ENCODE peak calls at places on chromosome 18, in nine cellular contexts. J is amniotic stem cell; E is GM12878; O is activated CD4-positive, alpha-beta memory T cell treated with anti-CD3 and anti-CD28 coated beads, Interleukin-2, amount 10 ng/mL, durations not matched to agents 7 days and 5 days; H is choroid plexus epithelial cell; W is NCI-H524; B is lower leg skin; Y is hypothalamus; G is NAMALWA. C is an unnamed sample.

GRCh38 chr18:57624988-57625387 is 3.4 kb upstream of the NARS1 start:
- DNase-seq in J (peak; percentile 0), E (no peak), O (no peak), H (no peak), W (no peak), B (no peak), Y (no peak), G (no peak), C (no peak)

GRCh38 chr18:70194227-70194890 is 11.1 kb downstream of the RTTN start:
- DNase-seq in J (no peak), E (peak; percentile 90), O (no peak), H (no peak), W (no peak), B (no peak), Y (no peak), G (no peak), C (no peak)

GRCh38 chr18:62209046-62209445 is 22.0 kb downstream of the RELCH start:
- DNase-seq in J (no peak), E (no peak), O (no peak), H (no peak), W (no peak), B (no peak), Y (no peak), G (no peak), C (no peak)

GRCh38 chr18:9417081-9417841 is 58.1 kb upstream of the RALBP1 start:
- DNase-seq in J (no peak), E (no peak), O (no peak), H (peak; percentile 73), W (peak; percentile 57), B (no peak), Y (no peak), G (no peak), C (no peak)

GRCh38 chr18:79208882-79209281 is 139.7 kb downstream of the ATP9B start:
- DNase-seq in J (no peak), E (no peak), O (no peak), H (no peak), W (no peak), B (no peak), Y (no peak), G (no peak), C (no peak)

GRCh38 chr18:53887447-53887846 is 337.0 kb downstream of the MBD2 start:
- DNase-seq in J (no peak), E (no peak), O (no peak), H (peak; percentile 60), W (no peak), B (no peak), Y (no peak), G (no peak), C (no peak)

GRCh38 chr18:74513883-74514205 is 17.7 kb downstream of the CNDP2 start:
- DNase-seq in J (no peak), E (no peak), O (no peak), H (no peak), W (no peak), B (no peak), Y (no peak), G (no peak), C (no peak)

GRCh38 chr18:77107218-77107815 is 25.3 kb downstream of the MBP start:
- DNase-seq in J (no peak), E (no peak), O (no peak), H (peak; percentile 27), W (no peak), B (peak; percentile 15), Y (no peak), G (no peak), C (no peak)

GRCh38 chr18:40911582-40912254 is 1043.3 kb upstream of the PIK3C3 start:
- DNase-seq in J (peak; percentile 3), E (no peak), O (no peak), H (peak; percentile 83), W (no peak), B (no peak), Y (no peak), G (no peak), C (no peak)

GRCh38 chr18:59748628-59749360 is 51.6 kb upstream of the CCBE1 start:
- DNase-seq in J (peak; percentile 76), E (no peak), O (no peak), H (peak; percentile 80), W (no peak), B (no peak), Y (no peak), G (no peak), C (no peak)

GRCh38 chr18:22556271-22556990 is 138.7 kb upstream of the CTAGE1 start:
- DNase-seq in J (no peak), E (no peak), O (no peak), H (no peak), W (no peak), B (no peak), Y (no peak), G (no peak), C (no peak)

GRCh38 chr18:79687806-79688205 is 8.2 kb downstream of the CTDP1 start:
- DNase-seq in J (no peak), E (no peak), O (no peak), H (peak; percentile 84), W (no peak), B (no peak), Y (no peak), G (no peak), C (no peak)

GRCh38 chr18:3982541-3982940 is 472.6 kb downstream of the DLGAP1 start:
- DNase-seq in J (no peak), E (no peak), O (no peak), H (no peak), W (no peak), B (no peak), Y (no peak), G (no peak), C (no peak)

GRCh38 chr18:5060543-5060942 is 136.5 kb downstream of the AKAIN1 start:
- DNase-seq in J (no peak), E (no peak), O (no peak), H (no peak), W (no peak), B (no peak), Y (no peak), G (no peak), C (no peak)

GRCh38 chr18:57276720-57277284 is 75.6 kb upstream of the ST8SIA3 start:
- DNase-seq in J (no peak), E (no peak), O (no peak), H (no peak), W (no peak), B (no peak), Y (no peak), G (no peak), C (no peak)

GRCh38 chr18:28177828-28178635 is 1.1 kb upstream of the CDH2 start:
- DNase-seq in J (no peak), E (no peak), O (no peak), H (peak; percentile 30), W (peak; percentile 76), B (no peak), Y (peak; percentile 78), G (no peak), C (no peak)

GRCh38 chr18:59634096-59634495 is 63.1 kb downstream of the CCBE1 start:
- DNase-seq in J (no peak), E (no peak), O (no peak), H (peak; percentile 65), W (no peak), B (no peak), Y (no peak), G (no peak), C (no peak)

GRCh38 chr18:22211660-22212059 is 42.3 kb downstream of the GATA6 start:
- DNase-seq in J (no peak), E (no peak), O (no peak), H (no peak), W (no peak), B (no peak), Y (no peak), G (no peak), C (no peak)

GRCh38 chr18:44309185-44309584 is 371.5 kb upstream of the SETBP1 start:
- DNase-seq in J (peak; percentile 61), E (no peak), O (no peak), H (peak; percentile 45), W (no peak), B (no peak), Y (no peak), G (no peak), C (no peak)

GRCh38 chr18:72075040-72075439 is 469.1 kb downstream of the CBLN2 start:
- DNase-seq in J (no peak), E (no peak), O (no peak), H (no peak), W (no peak), B (no peak), Y (no peak), G (no peak), C (no peak)

GRCh38 chr18:47968721-47969120 is 38.3 kb upstream of the SMAD2 start:
- DNase-seq in J (no peak), E (no peak), O (no peak), H (peak; percentile 21), W (no peak), B (no peak), Y (no peak), G (no peak), C (no peak)

GRCh38 chr18:63336366-63337099 is 17.0 kb upstream of the BCL2 start:
- DNase-seq in J (peak; percentile 80), E (no peak), O (no peak), H (peak; percentile 97), W (no peak), B (no peak), Y (no peak), G (no peak), C (no peak)

GRCh38 chr18:12904012-12904516 is 20.0 kb upstream of the PTPN2 start:
- DNase-seq in J (no peak), E (no peak), O (peak; percentile 85), H (no peak), W (no peak), B (no peak), Y (no peak), G (no peak), C (no peak)

GRCh38 chr18:48879008-48879431 is 71.7 kb downstream of the SMAD7 start:
- DNase-seq in J (no peak), E (no peak), O (no peak), H (no peak), W (no peak), B (no peak), Y (no peak), G (no peak), C (no peak)

GRCh38 chr18:63956755-63957154 is 7.7 kb downstream of the HMSD start:
- DNase-seq in J (no peak), E (no peak), O (no peak), H (no peak), W (no peak), B (no peak), Y (no peak), G (no peak), C (no peak)

GRCh38 chr18:29882620-29883019 is 1159.9 kb downstream of the DSC3 start:
- DNase-seq in J (no peak), E (no peak), O (no peak), H (no peak), W (no peak), B (no peak), Y (no peak), G (no peak), C (no peak)

GRCh38 chr18:9135912-9136314 is 668 bp upstream of the ANKRD12 start:
- DNase-seq in J (no peak), E (no peak), O (peak; percentile 51), H (peak; percentile 43), W (peak; percentile 36), B (no peak), Y (no peak), G (peak; percentile 71), C (no peak)

GRCh38 chr18:64137914-64138313 is 11.0 kb downstream of the LINC00305 start:
- DNase-seq in J (no peak), E (no peak), O (no peak), H (peak; percentile 11), W (no peak), B (no peak), Y (no peak), G (no peak), C (no peak)

GRCh38 chr18:77067315-77068061 is 65.1 kb downstream of the MBP start:
- DNase-seq in J (peak; percentile 74), E (peak; percentile 59), O (peak; percentile 82), H (peak; percentile 98), W (no peak), B (peak; percentile 79), Y (no peak), G (no peak), C (no peak)

GRCh38 chr18:54783100-54783499 is 45.2 kb upstream of the RAB27B start:
- DNase-seq in J (no peak), E (no peak), O (no peak), H (no peak), W (no peak), B (no peak), Y (no peak), G (no peak), C (no peak)

C was measured in memory B cell.